ENCODE peak calls at places on chromosome 1, in five cellular contexts. One of them, this sample, is unnamed.

GRCh38 chr1:51960262-51960661 is 30.2 kb downstream of the RAB3B start:
- DNase-seq in K562: no peak
- DNase-seq in IMR-90: no peak
- DNase-seq in tibial nerve: no peak
- DNase-seq in heart left ventricle: no peak
- DNase-seq in this sample: no peak

GRCh38 chr1:8184301-8184700 is 133.6 kb upstream of the SLC45A1 start:
- DNase-seq in K562: no peak
- DNase-seq in IMR-90: no peak
- DNase-seq in tibial nerve: no peak
- DNase-seq in heart left ventricle: no peak
- DNase-seq in this sample: no peak

GRCh38 chr1:111904478-111905218 is 84.8 kb downstream of the KCND3 start:
- DNase-seq in K562: no peak
- DNase-seq in IMR-90: peak; percentile 2
- DNase-seq in tibial nerve: no peak
- DNase-seq in heart left ventricle: no peak
- DNase-seq in this sample: no peak

GRCh38 chr1:60989745-60990718 is 92.3 kb upstream of the NFIA start:
- DNase-seq in K562: peak; percentile 26
- DNase-seq in IMR-90: peak; percentile 83
- DNase-seq in tibial nerve: peak; percentile 46
- DNase-seq in heart left ventricle: no peak
- DNase-seq in this sample: no peak

GRCh38 chr1:54927475-54928240 is 40.7 kb upstream of the DHCR24 start:
- DNase-seq in K562: peak; percentile 20
- DNase-seq in IMR-90: peak; percentile 63
- DNase-seq in tibial nerve: peak; percentile 36
- DNase-seq in heart left ventricle: no peak
- DNase-seq in this sample: no peak

GRCh38 chr1:243723458-243724043 is 126.5 kb downstream of the AKT3 start:
- DNase-seq in K562: no peak
- DNase-seq in IMR-90: no peak
- DNase-seq in tibial nerve: no peak
- DNase-seq in heart left ventricle: no peak
- DNase-seq in this sample: no peak

GRCh38 chr1:11799099-11799498 is 6.7 kb downstream of the MTHFR start:
- DNase-seq in K562: no peak
- DNase-seq in IMR-90: no peak
- DNase-seq in tibial nerve: no peak
- DNase-seq in heart left ventricle: no peak
- DNase-seq in this sample: peak; percentile 36

GRCh38 chr1:78840447-78841251 is 165.9 kb downstream of the ADGRL4 start:
- DNase-seq in K562: no peak
- DNase-seq in IMR-90: peak; percentile 83
- DNase-seq in tibial nerve: peak; percentile 8
- DNase-seq in heart left ventricle: peak; percentile 58
- DNase-seq in this sample: no peak

GRCh38 chr1:27961646-27962221 is 2.0 kb downstream of the XKR8 start:
- DNase-seq in K562: no peak
- DNase-seq in IMR-90: no peak
- DNase-seq in tibial nerve: no peak
- DNase-seq in heart left ventricle: no peak
- DNase-seq in this sample: no peak

GRCh38 chr1:155856975-155857930 is at the start of gene GON4L:
- DNase-seq in K562: peak; percentile 89
- DNase-seq in IMR-90: peak; percentile 91
- DNase-seq in tibial nerve: peak; percentile 79
- DNase-seq in heart left ventricle: peak; percentile 93
- DNase-seq in this sample: peak; percentile 96

GRCh38 chr1:234538930-234539649 is 60.1 kb upstream of the TARBP1 start:
- DNase-seq in K562: no peak
- DNase-seq in IMR-90: no peak
- DNase-seq in tibial nerve: no peak
- DNase-seq in heart left ventricle: no peak
- DNase-seq in this sample: peak; percentile 52

GRCh38 chr1:26582836-26583460 is 53.4 kb downstream of the RPS6KA1 start:
- DNase-seq in K562: no peak
- DNase-seq in IMR-90: peak; percentile 76
- DNase-seq in tibial nerve: no peak
- DNase-seq in heart left ventricle: no peak
- DNase-seq in this sample: no peak

GRCh38 chr1:21534674-21535378 is 25.6 kb downstream of the ALPL start:
- DNase-seq in K562: peak; percentile 72
- DNase-seq in IMR-90: peak; percentile 77
- DNase-seq in tibial nerve: peak; percentile 36
- DNase-seq in heart left ventricle: no peak
- DNase-seq in this sample: no peak

GRCh38 chr1:156241311-156241811 is 623 bp upstream of the BGLAP start:
- DNase-seq in K562: no peak
- DNase-seq in IMR-90: peak; percentile 47
- DNase-seq in tibial nerve: no peak
- DNase-seq in heart left ventricle: no peak
- DNase-seq in this sample: peak; percentile 65

DNA sequence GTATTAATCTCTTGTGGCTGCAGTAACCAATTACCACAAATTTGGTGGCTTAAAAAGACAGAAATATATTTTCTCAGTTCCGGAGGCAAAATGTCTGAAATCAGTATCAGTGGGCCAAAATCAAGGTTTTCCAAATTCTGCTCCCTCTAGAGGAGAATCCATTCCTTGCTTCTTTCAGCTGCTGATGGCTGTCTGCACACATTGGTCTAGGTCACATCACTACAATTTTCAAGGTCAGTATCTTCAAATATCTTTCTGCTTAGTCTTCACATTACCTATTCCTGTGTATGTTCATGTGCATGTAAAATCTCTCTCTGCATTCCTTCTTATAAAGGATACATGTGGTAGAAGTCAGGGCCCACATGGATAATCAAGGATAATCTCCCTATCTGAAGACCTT is 999.4 kb downstream of the KCNT2 start:
- DNase-seq in K562: no peak
- DNase-seq in IMR-90: no peak
- DNase-seq in tibial nerve: no peak
- DNase-seq in heart left ventricle: no peak
- DNase-seq in this sample: no peak
- TF ChIP-seq CTCF in K562: no peak
- TF ChIP-seq CTCF in IMR-90: peak; percentile 9
- TF ChIP-seq CTCF in tibial nerve: no peak
- TF ChIP-seq CTCF in heart left ventricle: no peak
- TF ChIP-seq CTCF in this sample: no peak

DNA sequence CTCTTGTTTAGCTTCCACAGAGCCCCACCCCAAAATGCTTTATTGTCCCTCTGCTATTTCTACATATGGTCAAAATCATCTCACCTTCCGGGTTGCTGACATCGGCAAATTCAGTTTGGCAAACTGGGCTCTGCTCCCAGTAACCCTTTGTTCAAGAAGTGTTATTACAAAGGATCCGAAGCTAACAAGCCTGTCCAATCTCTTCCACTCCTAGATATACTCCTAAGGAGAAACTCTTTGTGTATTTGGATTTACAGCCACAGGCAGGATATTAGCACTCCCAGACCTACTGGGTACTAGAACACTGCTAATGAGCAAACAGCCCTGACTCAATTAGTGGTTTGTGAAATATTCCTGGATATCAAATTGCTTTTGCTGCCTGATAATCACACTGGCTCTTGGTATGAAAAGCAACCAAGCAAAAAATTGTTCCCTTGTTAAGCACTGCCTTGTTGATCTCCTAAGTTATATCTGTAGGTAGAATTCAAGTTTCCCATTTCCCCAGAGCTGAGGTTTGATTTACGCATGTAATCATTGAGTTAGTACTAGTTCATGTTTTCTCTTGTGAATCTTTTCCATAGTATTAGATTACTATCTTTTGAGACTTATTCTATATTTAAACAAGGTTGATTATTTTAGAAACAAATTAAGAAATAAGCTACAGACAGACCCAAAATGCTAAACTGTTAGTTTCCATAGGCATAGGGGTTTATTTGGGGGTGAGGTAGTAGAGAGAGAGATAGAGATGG is 3.8 kb downstream of the JUN start:
- DNase-seq in K562: no peak
- DNase-seq in IMR-90: peak; percentile 78
- DNase-seq in tibial nerve: peak; percentile 53
- DNase-seq in heart left ventricle: no peak
- DNase-seq in this sample: no peak
- TF ChIP-seq POLR2A in K562: peak; percentile 58
- TF ChIP-seq POLR2A in IMR-90: peak; percentile 96
- TF ChIP-seq POLR2A in tibial nerve: no peak
- TF ChIP-seq POLR2A in heart left ventricle: no peak
- TF ChIP-seq POLR2A in this sample: no peak

GRCh38 chr1:159828916-159829634 is 2.4 kb downstream of the SLAMF8 start:
- DNase-seq in K562: peak; percentile 52
- DNase-seq in IMR-90: no peak
- DNase-seq in tibial nerve: peak; percentile 37
- DNase-seq in heart left ventricle: peak; percentile 72
- DNase-seq in this sample: peak; percentile 83
- TF ChIP-seq CTCF in K562: peak; percentile 65
- TF ChIP-seq CTCF in IMR-90: no peak
- TF ChIP-seq CTCF in tibial nerve: peak; percentile 37
- TF ChIP-seq CTCF in heart left ventricle: peak; percentile 53
- TF ChIP-seq CTCF in this sample: peak; percentile 25

GRCh38 chr1:47229031-47229831 is 2.8 kb downstream of the TAL1 start:
- DNase-seq in K562: peak; percentile 83
- DNase-seq in IMR-90: no peak
- DNase-seq in tibial nerve: no peak
- DNase-seq in heart left ventricle: no peak
- DNase-seq in this sample: no peak
- TF ChIP-seq POLR2A in K562: peak; percentile 71
- TF ChIP-seq POLR2A in IMR-90: no peak
- TF ChIP-seq POLR2A in tibial nerve: no peak
- TF ChIP-seq POLR2A in heart left ventricle: no peak
- TF ChIP-seq POLR2A in this sample: no peak

GRCh38 chr1:34785875-34786470 is 5.0 kb downstream of the GJB3 start:
- DNase-seq in K562: no peak
- DNase-seq in IMR-90: no peak
- DNase-seq in tibial nerve: no peak
- DNase-seq in heart left ventricle: no peak
- DNase-seq in this sample: no peak

GRCh38 chr1:34786521-34787325 is 5.7 kb downstream of the GJB3 start:
- DNase-seq in K562: peak; percentile 81
- DNase-seq in IMR-90: peak; percentile 67
- DNase-seq in tibial nerve: peak; percentile 64
- DNase-seq in heart left ventricle: peak; percentile 79
- DNase-seq in this sample: no peak

GRCh38 chr1:34784751-34785221 is 3.8 kb downstream of the GJB3 start:
- DNase-seq in K562: no peak
- DNase-seq in IMR-90: no peak
- DNase-seq in tibial nerve: no peak
- DNase-seq in heart left ventricle: no peak
- DNase-seq in this sample: no peak

GRCh38 chr1:34785231-34785874 is 4.3 kb downstream of the GJB3 start:
- DNase-seq in K562: no peak
- DNase-seq in IMR-90: no peak
- DNase-seq in tibial nerve: no peak
- DNase-seq in heart left ventricle: no peak
- DNase-seq in this sample: no peak

GRCh38 chr1:34787461-34788420 is 5.1 kb upstream of the GJA4 start:
- DNase-seq in K562: peak; percentile 63
- DNase-seq in IMR-90: peak; percentile 39
- DNase-seq in tibial nerve: no peak
- DNase-seq in heart left ventricle: no peak
- DNase-seq in this sample: no peak
- TF ChIP-seq CTCF in K562: peak; percentile 80
- TF ChIP-seq CTCF in IMR-90: peak; percentile 33
- TF ChIP-seq CTCF in tibial nerve: no peak
- TF ChIP-seq CTCF in heart left ventricle: peak; percentile 45
- TF ChIP-seq CTCF in this sample: no peak